ENCODE peak calls at places on chromosomes 11 and 22, in six cellular contexts. T is sigmoid colon, I is A549, L is K562, H is transverse colon, B is H1. Y is an unnamed sample.
A peak's percentile ranks its signal among the peaks of the same experiment; 100 is the strongest.

GRCh38 chr11:72072348-72072747 is 8.0 kb downstream of the NUMA1 start:
- DNase-seq in H (no peak), L (no peak), B (no peak), T (no peak), I (no peak), Y (no peak)

GRCh38 chr22:45996241-45997076 is 19.5 kb upstream of the WNT7B start:
- DNase-seq in H (peak; percentile 48), T (peak; percentile 85), I (no peak), B (no peak), L (no peak), Y (no peak)

GRCh38 chr11:64767344-64768299 is 7.8 kb upstream of the PYGM start:
- DNase-seq in I (no peak), B (peak; percentile 95), T (peak; percentile 86), L (peak; percentile 47), H (peak; percentile 77), Y (peak; percentile 35)

GRCh38 chr22:41341990-41342389 is 39.8 kb upstream of the TEF start:
- DNase-seq in T (no peak), H (no peak), I (no peak), B (no peak), L (no peak), Y (no peak)

GRCh38 chr22:19886605-19887250 is 32.1 kb upstream of the GNB1L start:
- DNase-seq in L (no peak), B (no peak), H (no peak), I (no peak), T (no peak), Y (no peak)

GRCh38 chr11:6667733-6668374 is 12.2 kb upstream of the DCHS1 start:
- DNase-seq in T (no peak), H (no peak), B (no peak), L (peak; percentile 54), I (no peak), Y (no peak)

GRCh38 chr11:128463386-128463829 is 124.0 kb downstream of the ETS1 start:
- DNase-seq in T (no peak), H (no peak), L (no peak), B (no peak), I (no peak), Y (peak; percentile 46)

GRCh38 chr11:46916669-46917108 is 1.7 kb downstream of the LRP4 start:
- DNase-seq in B (peak; percentile 69), T (peak; percentile 88), L (peak; percentile 45), H (peak; percentile 62), I (peak; percentile 94), Y (peak; percentile 66)

GRCh38 chr22:45316796-45317526 is 7.2 kb downstream of the FAM118A start:
- DNase-seq in L (no peak), H (no peak), B (no peak), T (no peak), I (no peak), Y (no peak)

GRCh38 chr22:17842386-17842785 is 68.1 kb upstream of the BID start:
- DNase-seq in L (no peak), I (no peak), B (no peak), T (peak; percentile 76), H (peak; percentile 62), Y (peak; percentile 84)

GRCh38 chr22:37566329-37566837 is 6.1 kb downstream of the CDC42EP1 start:
- DNase-seq in I (no peak), H (peak; percentile 44), T (no peak), L (no peak), B (no peak), Y (peak; percentile 43)

GRCh38 chr22:32331918-32332725 is 25.5 kb upstream of the RFPL3 start:
- DNase-seq in T (no peak), B (peak; percentile 43), L (no peak), I (no peak), H (peak; percentile 2), Y (no peak)

GRCh38 chr22:21100149-21101032 is 54.6 kb downstream of the LRRC74B start:
- DNase-seq in I (no peak), T (no peak), H (no peak), B (no peak), L (no peak), Y (no peak)

GRCh38 chr11:84543367-84544159 is 1083.6 kb downstream of the DLG2 start:
- DNase-seq in L (no peak), H (no peak), I (no peak), B (peak; percentile 88), T (no peak), Y (no peak)

GRCh38 chr11:33542921-33543320 is 157.7 kb downstream of the C11orf91 start:
- DNase-seq in B (peak; percentile 82), I (peak; percentile 86), L (peak; percentile 44), H (peak; percentile 44), T (no peak), Y (no peak)

GRCh38 chr22:45976351-45977002 is 485 bp downstream of the WNT7B start:
- DNase-seq in H (no peak), T (no peak), L (no peak), I (no peak), B (no peak), Y (no peak)

GRCh38 chr11:2525166-2525861 is 80.5 kb downstream of the KCNQ1 start:
- DNase-seq in B (no peak), I (no peak), T (peak; percentile 53), H (peak; percentile 9), L (no peak), Y (peak; percentile 8)

GRCh38 chr11:2750101-2750509 is 50.3 kb upstream of the KCNQ1OT1 start:
- DNase-seq in I (no peak), T (peak; percentile 60), L (no peak), H (no peak), B (no peak), Y (no peak)

GRCh38 chr11:26837154-26837553 is 115.3 kb upstream of the SLC5A12 start:
- DNase-seq in B (no peak), T (no peak), I (no peak), H (no peak), L (no peak), Y (no peak)

GRCh38 chr11:118304809-118305248 is 299 bp downstream of the CD3E start:
- DNase-seq in B (no peak), T (no peak), I (no peak), H (no peak), L (no peak), Y (no peak)

GRCh38 chr22:23137905-23138520 is 3.8 kb downstream of the RSPH14 start:
- DNase-seq in I (no peak), B (no peak), H (peak; percentile 56), L (no peak), T (no peak), Y (no peak)

GRCh38 chr11:43447124-43447523 is 88.4 kb downstream of the TTC17 start:
- DNase-seq in L (no peak), I (no peak), H (no peak), B (no peak), T (no peak), Y (no peak)

GRCh38 chr11:73265853-73266643 is 6.1 kb upstream of the P2RY6 start:
- DNase-seq in B (no peak), T (peak; percentile 54), H (no peak), I (no peak), L (no peak), Y (no peak)

GRCh38 chr11:36346562-36347383 is 50.7 kb downstream of the PRR5L start:
- DNase-seq in T (no peak), B (no peak), L (no peak), I (no peak), H (no peak), Y (no peak)

GRCh38 chr22:27453688-27454087 is 347.9 kb downstream of the MN1 start:
- DNase-seq in L (no peak), T (no peak), I (no peak), B (no peak), H (no peak), Y (no peak)

DNA sequence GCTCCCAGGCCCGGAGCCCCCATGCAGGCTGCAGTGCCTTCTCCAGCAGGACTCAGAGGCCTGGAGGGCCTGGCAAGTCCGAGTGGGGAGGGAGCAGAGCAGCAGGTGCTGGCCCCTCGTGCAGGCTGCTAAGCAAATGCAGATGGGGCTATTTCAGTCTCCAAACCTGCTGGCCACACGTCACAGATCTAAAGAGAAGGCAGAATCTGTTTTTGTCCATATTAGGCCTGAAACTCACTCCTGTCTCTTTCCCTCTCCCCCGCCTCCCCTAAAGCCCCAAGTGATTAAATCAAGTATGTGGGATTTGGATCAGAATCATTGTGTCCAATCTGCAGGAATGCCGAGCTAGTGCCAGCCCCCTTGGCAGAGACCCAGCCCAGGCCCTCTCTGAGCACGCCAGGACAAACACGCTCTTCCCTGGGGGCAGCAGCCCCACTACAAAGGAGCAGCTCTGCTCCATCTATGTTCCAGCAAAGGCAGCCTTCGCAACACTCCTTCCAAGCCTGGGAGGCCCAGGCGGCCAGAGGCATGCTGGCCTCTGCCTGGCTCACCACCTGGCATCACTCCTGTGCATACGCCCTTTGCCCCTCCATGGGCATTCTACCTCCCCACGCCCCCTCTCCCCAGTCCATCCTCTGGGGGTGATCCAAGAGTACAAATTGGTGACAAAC is 26.5 kb downstream of the RPL27A start:
- DNase-seq in T (peak; percentile 98), I (no peak), H (peak; percentile 78), B (no peak), L (no peak), Y (peak; percentile 85)
- TF ChIP-seq EP300 in T (peak; percentile 97), I (no peak), H (peak; percentile 87), B (no peak), L (no peak), Y (peak; percentile 40)

GRCh38 chr11:111299111-111300026 is 1.0 kb downstream of the POU2AF3 start:
- DNase-seq in B (peak; percentile 83), L (no peak), H (peak; percentile 73), T (peak; percentile 83), I (peak; percentile 58), Y (peak; percentile 79)
- TF ChIP-seq POLR2A in B (no peak), L (no peak), H (peak; percentile 67), T (no peak), I (peak; percentile 25), Y (peak; percentile 10)

DNA sequence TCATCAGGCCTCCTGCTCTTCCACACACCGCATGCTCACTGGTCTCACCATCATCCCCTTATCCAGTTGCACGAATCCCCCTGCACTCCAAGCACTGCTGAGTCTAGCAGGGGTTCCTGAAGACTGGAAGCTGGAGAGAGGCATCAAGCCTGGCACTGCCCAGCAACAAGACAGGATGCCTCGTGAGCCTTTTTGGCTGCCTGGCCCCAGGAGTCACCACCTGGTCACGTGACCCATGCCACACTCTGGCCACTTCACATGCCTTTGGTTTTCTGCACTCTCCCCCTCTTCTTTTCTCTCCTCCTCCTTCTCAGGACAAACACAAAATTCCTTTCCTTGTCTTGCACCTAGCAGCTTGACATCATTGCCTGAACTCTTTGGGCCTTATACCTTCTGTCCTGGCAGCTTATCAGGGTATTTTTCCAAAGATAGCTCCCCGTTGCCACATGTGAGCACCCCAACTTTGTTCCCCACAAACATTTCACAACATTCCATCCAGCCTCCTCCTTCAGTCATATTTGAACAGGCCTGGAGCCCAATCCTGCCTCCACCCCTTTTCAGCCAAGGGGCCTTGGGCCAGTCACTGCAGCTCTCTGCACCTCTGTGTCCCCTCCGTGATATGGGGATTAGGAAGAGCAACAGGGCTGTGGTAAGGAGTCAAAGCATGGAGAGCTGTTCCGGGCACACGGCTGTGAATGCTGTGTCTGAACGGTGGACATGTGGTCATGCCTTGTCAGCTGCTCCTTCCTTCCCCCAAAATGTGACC is 2.8 kb upstream of the PACSIN2 start:
- DNase-seq in T (no peak), H (no peak), I (no peak), L (no peak), B (no peak), Y (no peak)
- H3K27ac ChIP-seq in T (no peak overlapping the region), H (peak overlapping the region; percentile 75), I (peak overlapping the region; percentile 28), L (no peak overlapping the region), B (no peak overlapping the region), Y (no peak overlapping the region)

DNA sequence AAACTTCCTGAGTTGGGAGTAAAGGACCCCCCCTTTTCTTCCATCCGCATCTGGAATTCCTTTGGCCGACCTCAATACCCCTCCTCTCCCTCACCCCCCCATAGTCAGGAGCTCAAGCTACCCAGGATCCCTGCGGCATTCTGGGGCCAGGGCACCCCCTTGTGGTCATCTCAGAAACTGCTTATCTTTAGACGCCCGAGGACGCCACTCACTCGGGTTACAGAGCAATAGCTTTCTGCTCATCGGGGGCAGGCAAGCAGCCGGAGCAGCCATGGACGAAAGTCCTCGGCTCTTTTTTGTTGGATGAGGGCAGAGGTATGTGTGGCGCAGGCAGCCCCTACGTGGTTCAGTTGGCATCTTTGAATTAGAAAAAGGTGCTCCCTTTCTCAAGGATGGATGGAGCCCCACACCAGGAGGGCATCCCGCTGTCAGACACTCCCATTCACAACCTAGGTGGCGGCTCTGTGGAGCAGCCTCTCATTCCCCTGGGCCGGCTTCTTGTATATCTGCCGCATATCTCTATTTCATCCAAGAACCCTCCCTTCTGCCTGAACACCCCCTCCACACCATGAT is 2.3 kb downstream of the C1QTNF5 start:
- DNase-seq in I (peak; percentile 82), H (peak; percentile 76), L (peak; percentile 74), T (peak; percentile 88), B (peak; percentile 92), Y (peak; percentile 66)
- TF ChIP-seq EP300 in I (no peak), H (no peak), L (no peak), T (no peak), B (no peak), Y (no peak)